ENCODE peak calls at places on chromosomes 3 and 15, in eight cellular contexts. V, H, Y, E, G, Z, T and R are unnamed samples.

GRCh38 chr3:42491876-42492507 is 10.5 kb upstream of the VIPR1 start:
- DNase-seq in V (no peak), H (peak), Y (no peak), E (no peak), G (no peak), Z (peak), T (no peak), R (peak)

GRCh38 chr15:71658827-71659729 is 151.3 kb upstream of the NR2E3 start:
- DNase-seq in V (no peak), H (no peak), Y (no peak), E (no peak), G (no peak), Z (no peak), T (no peak), R (no peak)

GRCh38 chr3:148221303-148221702 is 476.4 kb upstream of the AGTR1 start:
- DNase-seq in V (no peak), H (no peak), Y (no peak), E (no peak), G (no peak), Z (no peak), T (no peak), R (no peak)

GRCh38 chr3:58214484-58215316 is 3.9 kb upstream of the DNASE1L3 start:
- DNase-seq in V (no peak), H (peak), Y (no peak), E (no peak), G (no peak), Z (no peak), T (peak), R (no peak)

GRCh38 chr15:40252141-40252437 is 13.2 kb downstream of the PAK6 start:
- DNase-seq in V (no peak), H (no peak), Y (no peak), E (no peak), G (no peak), Z (no peak), T (no peak), R (no peak)

GRCh38 chr15:27238209-27238608 is 267.2 kb downstream of the GABRG3 start:
- DNase-seq in V (no peak), H (no peak), Y (no peak), E (no peak), G (no peak), Z (no peak), T (peak), R (no peak)

GRCh38 chr3:88809993-88810392 is 297.4 kb upstream of the EPHA3 start:
- DNase-seq in V (peak), H (no peak), Y (no peak), E (no peak), G (peak), Z (no peak), T (no peak), R (no peak)

GRCh38 chr3:127665586-127665985 is 7.2 kb upstream of the ABTB1 start:
- DNase-seq in V (no peak), H (peak), Y (no peak), E (no peak), G (no peak), Z (no peak), T (no peak), R (peak)

GRCh38 chr15:63999177-63999576 is 47.1 kb downstream of the DAPK2 start:
- DNase-seq in V (no peak), H (no peak), Y (no peak), E (no peak), G (no peak), Z (no peak), T (no peak), R (no peak)

GRCh38 chr3:123503200-123503599 is 54.3 kb upstream of the ADCY5 start:
- DNase-seq in V (no peak), H (no peak), Y (no peak), E (no peak), G (no peak), Z (no peak), T (no peak), R (no peak)

GRCh38 chr3:146801492-146801891 is 196.3 kb upstream of the PLSCR5 start:
- DNase-seq in V (no peak), H (no peak), Y (no peak), E (no peak), G (no peak), Z (no peak), T (no peak), R (no peak)

GRCh38 chr3:136171097-136171542 is 25.0 kb downstream of the MSL2 start:
- DNase-seq in V (no peak), H (no peak), Y (no peak), E (no peak), G (peak), Z (no peak), T (no peak), R (no peak)

GRCh38 chr3:130834476-130834875 is 59.4 kb upstream of the ATP2C1 start:
- DNase-seq in V (peak), H (no peak), Y (no peak), E (no peak), G (peak), Z (no peak), T (no peak), R (no peak)

GRCh38 chr15:83068054-83068453 is 1.0 kb upstream of the BTBD1 start:
- DNase-seq in V (no peak), H (no peak), Y (no peak), E (no peak), G (no peak), Z (no peak), T (no peak), R (no peak)

GRCh38 chr15:83065431-83065830 is 1.6 kb downstream of the BTBD1 start:
- DNase-seq in V (no peak), H (no peak), Y (no peak), E (no peak), G (no peak), Z (no peak), T (no peak), R (no peak)

GRCh38 chr15:83067638-83067962 is 548 bp upstream of the BTBD1 start:
- DNase-seq in V (no peak), H (no peak), Y (no peak), E (no peak), G (no peak), Z (no peak), T (no peak), R (no peak)

GRCh38 chr15:83066034-83066760 is 855 bp downstream of the BTBD1 start:
- DNase-seq in V (no peak), H (no peak), Y (no peak), E (no peak), G (no peak), Z (no peak), T (no peak), R (no peak)

GRCh38 chr15:83066761-83067637 is at the start of gene BTBD1:
- DNase-seq in V (peak), H (peak), Y (peak), E (peak), G (peak), Z (peak), T (peak), R (peak)
- TF ChIP-seq CTCF in V (no peak), H (no peak), Y (no peak), E (no peak), G (no peak), Z (peak), T (no peak), R (no peak)

DNA sequence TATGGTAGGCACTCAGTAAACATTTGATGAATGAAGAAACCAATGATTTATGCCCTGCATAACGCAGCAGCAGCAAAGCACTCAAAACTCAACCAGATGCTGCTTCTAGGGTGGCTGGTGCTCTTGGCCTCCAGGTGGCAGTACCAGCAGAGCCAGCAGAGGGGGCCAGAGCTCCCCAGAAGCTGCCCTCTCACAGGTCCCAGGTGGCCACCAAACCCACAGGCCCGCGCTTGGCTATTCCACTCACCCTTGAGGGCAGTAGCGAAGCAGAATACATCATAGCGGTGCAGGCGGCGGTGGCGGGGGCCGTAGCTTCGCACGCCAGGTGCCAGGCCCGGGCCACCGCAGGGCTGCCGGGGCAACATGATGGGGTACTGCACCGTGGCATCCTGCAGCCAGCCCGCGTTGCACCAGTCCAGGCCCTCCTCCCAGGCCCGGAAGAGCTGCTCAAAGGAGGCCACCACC is 16.6 kb downstream of the HAPLN3 start:
- DNase-seq in V (no peak), H (no peak), Y (peak), E (no peak), G (peak), Z (no peak), T (peak), R (no peak)
- TF ChIP-seq CTCF in V (peak), H (no peak), Y (peak), E (peak), G (peak), Z (peak), T (peak), R (peak)

GRCh38 chr3:16249336-16249735 is 15.4 kb downstream of the DPH3 start:
- DNase-seq in V (no peak), H (no peak), Y (no peak), E (no peak), G (peak), Z (no peak), T (peak), R (no peak)
- TF ChIP-seq CTCF in V (peak), H (no peak), Y (peak), E (peak), G (peak), Z (peak), T (peak), R (peak)

GRCh38 chr3:119322021-119322522 is 27.9 kb downstream of the ARHGAP31 start:
- DNase-seq in V (peak), H (no peak), Y (no peak), E (no peak), G (peak), Z (no peak), T (no peak), R (no peak)

GRCh38 chr3:119324899-119325298 is 30.7 kb downstream of the ARHGAP31 start:
- DNase-seq in V (no peak), H (no peak), Y (no peak), E (no peak), G (no peak), Z (no peak), T (no peak), R (no peak)

GRCh38 chr3:119319311-119319710 is 25.1 kb downstream of the ARHGAP31 start:
- DNase-seq in V (no peak), H (no peak), Y (no peak), E (no peak), G (no peak), Z (no peak), T (no peak), R (no peak)

GRCh38 chr3:119323401-119324107 is 29.4 kb downstream of the ARHGAP31 start:
- DNase-seq in V (no peak), H (no peak), Y (peak), E (no peak), G (no peak), Z (no peak), T (peak), R (no peak)

GRCh38 chr3:119322523-119323400 is 28.6 kb downstream of the ARHGAP31 start:
- DNase-seq in V (peak), H (peak), Y (peak), E (no peak), G (peak), Z (peak), T (peak), R (peak)
- TF ChIP-seq CTCF in V (no peak), H (no peak), Y (no peak), E (no peak), G (no peak), Z (no peak), T (no peak), R (peak)